ENCODE peak calls at places on chromosomes 2 and 18, in four cellular contexts. C is HepG2, H is K562, K is H1. O is an unnamed sample.

GRCh38 chr2:179605341-179605740 is 256.1 kb downstream of the ZNF385B start:
- DNase-seq in C (no peak), H (no peak), K (no peak), O (no peak)

GRCh38 chr2:85667561-85668008 is 414 bp downstream of the SFTPB start:
- DNase-seq in C (no peak), H (no peak), K (no peak), O (no peak)

GRCh38 chr2:1140389-1141003 is 189.8 kb downstream of the SNTG2 start:
- DNase-seq in C (peak; percentile 24), H (peak; percentile 72), K (peak; percentile 93), O (peak; percentile 22)

GRCh38 chr2:174328309-174329156 is 6.2 kb upstream of the SP9 start:
- DNase-seq in C (no peak), H (peak; percentile 23), K (peak; percentile 68), O (no peak)

GRCh38 chr18:49446481-49446880 is 14.0 kb downstream of the DYM start:
- DNase-seq in C (no peak), H (no peak), K (no peak), O (no peak)

GRCh38 chr2:200383380-200384110 is 77.1 kb downstream of the SPATS2L start:
- DNase-seq in C (no peak), H (no peak), K (no peak), O (no peak)

GRCh38 chr2:18752667-18753422 is 163.5 kb upstream of the NT5C1B start:
- DNase-seq in C (no peak), H (no peak), K (no peak), O (no peak)

GRCh38 chr2:183149489-183149888 is 25.2 kb downstream of the NUP35 start:
- DNase-seq in C (no peak), H (no peak), K (no peak), O (no peak)

GRCh38 chr2:196315388-196316049 is 144.1 kb upstream of the STK17B start:
- DNase-seq in C (no peak), H (no peak), K (no peak), O (peak; percentile 76)

GRCh38 chr2:70942900-70943871 is 7.5 kb downstream of the ATP6V1B1 start:
- DNase-seq in C (no peak), H (no peak), K (peak; percentile 49), O (no peak)

GRCh38 chr2:25639696-25640095 is 33.7 kb downstream of the DTNB start:
- DNase-seq in C (no peak), H (no peak), K (no peak), O (no peak)

GRCh38 chr2:20177556-20178403 is 47.1 kb downstream of the SDC1 start:
- DNase-seq in C (no peak), H (no peak), K (no peak), O (no peak)

GRCh38 chr2:100365434-100365833 is 43.1 kb upstream of the LONRF2 start:
- DNase-seq in C (no peak), H (no peak), K (no peak), O (peak; percentile 62)

GRCh38 chr2:155600914-155601760 is 731.4 kb downstream of the NR4A2 start:
- DNase-seq in C (no peak), H (no peak), K (no peak), O (no peak)

GRCh38 chr2:221569342-221570278 is 2.5 kb downstream of the EPHA4 start:
- DNase-seq in C (no peak), H (no peak), K (peak; percentile 58), O (no peak)

GRCh38 chr2:6968319-6969100 is 51.3 kb downstream of the RNF144A start:
- DNase-seq in C (peak; percentile 21), H (no peak), K (no peak), O (no peak)

GRCh38 chr2:197237720-197238370 is 72.7 kb downstream of the ANKRD44 start:
- DNase-seq in C (no peak), H (no peak), K (no peak), O (no peak)

GRCh38 chr2:230161180-230161579 is 58.6 kb downstream of the SP110 start:
- DNase-seq in C (no peak), H (no peak), K (no peak), O (no peak)

GRCh38 chr2:168244318-168244717 is 3.1 kb downstream of the STK39 start:
- DNase-seq in C (peak; percentile 74), H (no peak), K (no peak), O (no peak)

GRCh38 chr2:109683452-109683851 is 69.3 kb downstream of the SOWAHC start:
- DNase-seq in C (no peak), H (no peak), K (no peak), O (no peak)

GRCh38 chr2:68404164-68404563 is 39.1 kb downstream of the PLEK start:
- DNase-seq in C (no peak), H (no peak), K (no peak), O (no peak)

GRCh38 chr2:45816273-45816672 is 164.8 kb downstream of the PRKCE start:
- DNase-seq in C (no peak), H (no peak), K (no peak), O (peak; percentile 22)

GRCh38 chr18:61942072-61942471 is 49.3 kb upstream of the RNF152 start:
- DNase-seq in C (no peak), H (no peak), K (no peak), O (no peak)

GRCh38 chr18:50700245-50701165 is 119.3 kb downstream of the MRO start:
- DNase-seq in C (no peak), H (no peak), K (no peak), O (no peak)

GRCh38 chr2:85945576-85945975 is 56.8 kb upstream of the ST3GAL5 start:
- DNase-seq in C (no peak), H (no peak), K (no peak), O (no peak)

GRCh38 chr2:72927619-72928537 is 10.6 kb downstream of the EMX1 start:
- DNase-seq in C (no peak), H (no peak), K (no peak), O (no peak)

GRCh38 chr2:197707316-197708213 is 2.4 kb downstream of the MARS2 start:
- DNase-seq in C (peak; percentile 61), H (no peak), K (no peak), O (peak; percentile 57)

GRCh38 chr18:4807495-4808293 is 352.6 kb upstream of the DLGAP1 start:
- DNase-seq in C (no peak), H (no peak), K (no peak), O (no peak)

GRCh38 chr2:84911135-84911678 is 5.8 kb downstream of the TMSB10 start:
- DNase-seq in C (no peak), H (no peak), K (no peak), O (no peak)

GRCh38 chr18:44859263-44859662 is 178.6 kb downstream of the SETBP1 start:
- DNase-seq in C (no peak), H (no peak), K (no peak), O (no peak)
- TF ChIP-seq HDAC2 in C (no peak), H (no peak), K (no peak), O (no peak)

GRCh38 chr18:77608807-77609206 is 359.2 kb downstream of the GALR1 start:
- DNase-seq in C (no peak), H (no peak), K (no peak), O (no peak)
- TF ChIP-seq MAFK in C (no peak), H (no peak), K (no peak), O (no peak)

DNA sequence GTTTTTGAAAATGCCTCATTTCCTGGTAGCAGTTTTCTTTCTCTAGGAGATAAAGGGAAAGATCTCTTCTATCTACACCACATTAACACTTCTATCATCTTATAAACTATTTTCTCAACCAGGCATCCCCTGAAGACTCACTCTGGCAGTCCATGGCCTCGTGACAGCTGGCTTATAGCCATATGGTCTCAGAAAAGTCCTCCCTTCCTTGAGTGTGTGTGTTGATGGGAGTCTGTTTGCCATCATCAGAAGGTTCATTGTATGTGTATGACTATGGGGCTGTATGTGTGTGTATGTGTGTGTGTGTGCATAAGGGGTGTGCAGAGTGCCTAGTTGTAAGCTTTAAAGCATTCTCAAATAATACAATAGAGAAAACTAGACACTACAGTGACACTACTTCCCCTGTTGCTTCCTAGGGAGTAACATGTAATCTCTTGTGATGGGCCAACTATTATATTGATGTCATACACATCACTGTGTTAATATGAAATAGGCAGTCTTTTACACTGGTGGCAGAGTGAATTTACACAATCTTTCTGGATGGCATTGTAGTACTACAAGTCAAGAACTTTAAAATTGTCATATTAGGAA is 487.8 kb upstream of the ZEB2 start:
- DNase-seq in C (no peak), H (no peak), K (no peak), O (peak; percentile 56)
- TF ChIP-seq HDAC2 in C (no peak), H (no peak), K (no peak), O (no peak)

GRCh38 chr2:161115205-161115604 is 45.0 kb upstream of the TANK start:
- DNase-seq in C (no peak), H (no peak), K (no peak), O (no peak)

GRCh38 chr2:161115605-161116097 is 44.6 kb upstream of the TANK start:
- DNase-seq in C (peak; percentile 89), H (no peak), K (no peak), O (no peak)

GRCh38 chr2:161112885-161113284 is 47.3 kb upstream of the TANK start:
- DNase-seq in C (no peak), H (no peak), K (no peak), O (no peak)

GRCh38 chr2:161116463-161116960 is 43.7 kb upstream of the TANK start:
- DNase-seq in C (no peak), H (no peak), K (no peak), O (no peak)

DNA sequence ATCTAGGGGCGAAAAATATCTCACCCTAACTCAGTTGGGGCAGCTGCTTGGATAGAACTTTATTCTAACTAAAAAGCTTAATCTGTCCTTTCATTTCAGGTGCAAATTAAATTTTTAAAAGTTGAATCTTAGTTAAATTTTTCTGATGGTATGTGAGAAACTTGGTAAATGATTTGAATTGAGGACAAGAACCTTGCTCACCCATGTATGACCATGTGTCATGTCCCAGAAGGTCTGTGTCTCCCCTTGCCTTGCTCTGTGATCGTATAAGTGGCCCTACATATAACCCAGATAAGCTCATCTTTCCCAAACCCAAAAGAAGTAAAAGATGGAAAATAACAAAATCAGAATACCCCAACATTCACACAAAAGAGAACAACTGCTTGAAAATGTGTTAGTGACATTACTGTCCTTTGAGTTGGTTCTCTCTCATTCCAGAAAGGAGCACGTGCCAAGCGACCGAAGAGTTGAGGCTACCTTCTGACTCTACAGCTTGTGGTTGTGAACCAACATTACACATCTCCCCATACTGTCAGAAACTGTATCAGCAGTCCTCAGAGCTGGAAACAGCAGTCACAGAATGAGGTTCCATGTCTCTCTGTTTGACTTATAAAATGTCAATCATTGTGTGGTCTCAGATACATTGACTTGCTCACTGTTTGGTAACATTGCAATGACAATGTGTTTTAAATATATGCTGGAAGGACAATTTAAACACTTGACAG is 46.4 kb upstream of the TANK start:
- DNase-seq in C (no peak), H (no peak), K (no peak), O (no peak)
- TF ChIP-seq MAFK in C (no peak), H (no peak), K (no peak), O (no peak)

O was measured in A549.